ENCODE peak calls at places on chromosome 6, in six cellular contexts. Y is stimulated activated CD4-positive, alpha-beta T cell treated with anti-CD3 and anti-CD28 coated beads, Interleukin-4, amount 100 ng/mL, for 48 hours; Q is NCI-H2081; B is ELF-1; J is anterior cingulate cortex; Z is SK-N-SH. S is an unnamed sample.

GRCh38 chr6:60867548-60867947 is 1418.5 kb downstream of the KHDRBS2 start:
- DNase-seq in Z (no peak), B (no peak), Q (no peak), Y (no peak), J (no peak), S (no peak)

GRCh38 chr6:149683256-149683860 is 34.5 kb downstream of the LATS1 start:
- DNase-seq in J (no peak), B (no peak), Q (no peak), Y (no peak), Z (no peak), S (no peak)

GRCh38 chr6:106477158-106477557 is 116.6 kb downstream of the CRYBG1 start:
- DNase-seq in B (no peak), Y (no peak), J (no peak), Q (no peak), Z (no peak), S (no peak)

GRCh38 chr6:147808631-147809030 is 300.1 kb downstream of the SAMD5 start:
- DNase-seq in B (no peak), Z (no peak), J (no peak), Q (no peak), Y (no peak), S (no peak)

GRCh38 chr6:28673800-28674671 is 148.4 kb downstream of the GPX5 start:
- DNase-seq in Y (peak), J (peak), Q (peak), Z (peak), B (peak), S (peak)

GRCh38 chr6:121309768-121310473 is 24.4 kb downstream of the TBC1D32 start:
- DNase-seq in J (no peak), Q (no peak), B (no peak), Y (no peak), Z (no peak), S (no peak)

GRCh38 chr6:127606131-127606562 is 29.2 kb downstream of the C6orf58 start:
- DNase-seq in B (peak), J (no peak), Z (peak), Y (no peak), Q (peak), S (peak)

GRCh38 chr6:8389034-8389818 is 46.1 kb downstream of the SLC35B3 start:
- DNase-seq in Q (peak), Y (no peak), B (no peak), Z (no peak), J (no peak), S (no peak)

GRCh38 chr6:80733645-80734044 is 627.2 kb downstream of the BCKDHB start:
- DNase-seq in Y (no peak), B (no peak), Z (no peak), Q (no peak), J (no peak), S (no peak)

GRCh38 chr6:24126586-24127192 is 674 bp downstream of the NRSN1 start:
- DNase-seq in J (peak), B (peak), Z (peak), Y (no peak), Q (no peak), S (peak)

GRCh38 chr6:40484066-40484465 is 103.1 kb downstream of the LRFN2 start:
- DNase-seq in J (no peak), B (no peak), Y (no peak), Z (no peak), Q (no peak), S (no peak)

GRCh38 chr6:148419430-148419829 is 76.8 kb downstream of the SASH1 start:
- DNase-seq in Q (no peak), Z (no peak), Y (no peak), J (no peak), B (no peak), S (no peak)